ENCODE peak calls at places on chromosomes 4 and X, in eight cellular contexts. J is cardiac septum; T is left lung; R is NAMALWA; Y is NCI-H1417 treated with DMSO at 0.1 percent for 48 hours; Z is CD4-positive, alpha-beta T cell; S is fibroblast of pulmonary artery; K is stimulated activated CD4-positive, alpha-beta T cell treated with anti-CD3 and anti-CD28 coated beads, Interleukin-4, amount 100 ng/mL, for 48 hours. Q is an unnamed sample.
A peak's percentile ranks its signal among the peaks of the same experiment; 100 is the strongest.

GRCh38 chr4:87150498-87151261 is 69.7 kb downstream of the KLHL8 start:
- DNase-seq in J (no peak), T (no peak), R (peak; percentile 87), Y (peak; percentile 2), Z (peak; percentile 22), S (peak; percentile 87), K (peak; percentile 40), Q (peak; percentile 2)

GRCh38 chr4:152780267-152780811 is 585 bp downstream of the ARFIP1 start:
- DNase-seq in J (no peak), T (no peak), R (peak; percentile 78), Y (no peak), Z (no peak), S (peak; percentile 38), K (no peak), Q (no peak)

GRCh38 chrX:123093792-123094191 is 90.3 kb upstream of the GRIA3 start:
- DNase-seq in J (no peak), T (no peak), R (no peak), Y (peak; percentile 19), Z (no peak), S (no peak), K (no peak), Q (no peak)

GRCh38 chr4:52659722-52660261 is 691 bp upstream of the USP46 start:
- DNase-seq in J (peak; percentile 84), T (peak; percentile 87), R (no peak), Y (no peak), Z (no peak), S (peak; percentile 21), K (no peak), Q (no peak)

GRCh38 chr4:122203407-122203806 is 51.3 kb downstream of the BLTP1 start:
- DNase-seq in J (no peak), T (no peak), R (no peak), Y (no peak), Z (no peak), S (no peak), K (no peak), Q (no peak)

GRCh38 chr4:182809417-182810102 is 107.6 kb downstream of the DCTD start:
- DNase-seq in J (no peak), T (no peak), R (peak; percentile 35), Y (no peak), Z (no peak), S (peak; percentile 11), K (peak; percentile 7), Q (no peak)

GRCh38 chr4:119233750-119234149 is 21.2 kb downstream of the USP53 start:
- DNase-seq in J (no peak), T (no peak), R (no peak), Y (no peak), Z (no peak), S (peak; percentile 47), K (no peak), Q (no peak)

GRCh38 chr4:124631760-124632159 is 80.8 kb downstream of the ANKRD50 start:
- DNase-seq in J (no peak), T (no peak), R (no peak), Y (no peak), Z (no peak), S (peak; percentile 97), K (no peak), Q (no peak)

GRCh38 chrX:152817082-152817744 is 13.3 kb downstream of the CETN2 start:
- DNase-seq in J (no peak), T (no peak), R (peak; percentile 29), Y (no peak), Z (no peak), S (peak; percentile 51), K (no peak), Q (no peak)

GRCh38 chrX:34810364-34810763 is 132.2 kb upstream of the FAM47B start:
- DNase-seq in J (no peak), T (no peak), R (no peak), Y (no peak), Z (no peak), S (peak; percentile 16), K (no peak), Q (no peak)

GRCh38 chr4:89305028-89305427 is 2.6 kb downstream of the GPRIN3 start:
- DNase-seq in J (no peak), T (no peak), R (no peak), Y (no peak), Z (no peak), S (no peak), K (no peak), Q (no peak)

GRCh38 chr4:40831462-40831861 is 81.7 kb downstream of the NSUN7 start:
- DNase-seq in J (peak; percentile 19), T (no peak), R (no peak), Y (no peak), Z (no peak), S (no peak), K (no peak), Q (no peak)

GRCh38 chrX:71175531-71175930 is 30.9 kb downstream of the NLGN3 start:
- DNase-seq in J (no peak), T (no peak), R (no peak), Y (no peak), Z (no peak), S (no peak), K (no peak), Q (no peak)

GRCh38 chr4:141352775-141353544 is 132.3 kb downstream of the ZNF330 start:
- DNase-seq in J (no peak), T (no peak), R (no peak), Y (no peak), Z (no peak), S (peak; percentile 93), K (no peak), Q (no peak)

GRCh38 chr4:124940387-124940786 is 227.9 kb upstream of the ANKRD50 start:
- DNase-seq in J (no peak), T (no peak), R (no peak), Y (no peak), Z (no peak), S (peak; percentile 99), K (no peak), Q (no peak)

GRCh38 chrX:33175201-33175600 is 36.1 kb downstream of the DMD start:
- DNase-seq in J (no peak), T (no peak), R (no peak), Y (no peak), Z (no peak), S (no peak), K (no peak), Q (no peak)

GRCh38 chr4:5893013-5893580 is at the start of gene CRMP1:
- DNase-seq in J (no peak), T (peak; percentile 69), R (no peak), Y (peak; percentile 34), Z (no peak), S (no peak), K (no peak), Q (no peak)

GRCh38 chr4:45033676-45034410 is 307.5 kb upstream of the GNPDA2 start:
- DNase-seq in J (peak; percentile 74), T (no peak), R (no peak), Y (no peak), Z (no peak), S (no peak), K (no peak), Q (no peak)

GRCh38 chr4:9703391-9703790 is 78.0 kb upstream of the DRD5 start:
- DNase-seq in J (no peak), T (no peak), R (peak; percentile 80), Y (peak; percentile 3), Z (peak; percentile 64), S (peak; percentile 26), K (peak; percentile 50), Q (peak; percentile 8)

GRCh38 chrX:71178908-71179307 is 34.3 kb downstream of the NLGN3 start:
- DNase-seq in J (no peak), T (no peak), R (peak; percentile 71), Y (peak; percentile 12), Z (peak; percentile 25), S (peak; percentile 79), K (no peak), Q (peak; percentile 12)

GRCh38 chr4:37666625-37667071 is 19.5 kb downstream of the RELL1 start:
- DNase-seq in J (peak; percentile 80), T (no peak), R (no peak), Y (no peak), Z (no peak), S (peak; percentile 91), K (peak; percentile 16), Q (no peak)